ENCODE peak calls at places on chromosome 22, in nine cellular contexts. N is nephron progenitor cell, E is AG04450, Q is brain microvascular endothelial cell, L is stomach, Z is RWPE1, X is tibial nerve, G is upper lobe of right lung, I is GM10248. P is an unnamed sample.

GRCh38 chr22:22156716-22157499 is 87.7 kb upstream of the VPREB1 start:
- DNase-seq in N (peak), E (peak), Q (peak), L (peak), Z (peak), X (no peak), G (no peak), I (peak), P (peak)

GRCh38 chr22:19241593-19241906 is 50.0 kb downstream of the CLTCL1 start:
- DNase-seq in N (no peak), E (no peak), Q (no peak), L (no peak), Z (no peak), X (no peak), G (no peak), I (no peak), P (no peak)

GRCh38 chr22:45428391-45429385 is 15.2 kb downstream of the RIBC2 start:
- DNase-seq in N (no peak), E (no peak), Q (no peak), L (no peak), Z (no peak), X (no peak), G (peak), I (no peak), P (no peak)

GRCh38 chr22:50267591-50268390 is 2.4 kb downstream of the MAPK11 start:
- DNase-seq in N (no peak), E (no peak), Q (no peak), L (peak), Z (peak), X (peak), G (peak), I (peak), P (no peak)

GRCh38 chr22:41621911-41622179 is 750 bp downstream of the XRCC6 start:
- DNase-seq in N (no peak), E (no peak), Q (no peak), L (no peak), Z (no peak), X (no peak), G (no peak), I (no peak), P (no peak)

GRCh38 chr22:43923191-43923590 is 414 bp upstream of the PNPLA3 start:
- DNase-seq in N (no peak), E (no peak), Q (no peak), L (no peak), Z (no peak), X (no peak), G (no peak), I (peak), P (no peak)

GRCh38 chr22:42904049-42904448 is 47.0 kb upstream of the ARFGAP3 start:
- DNase-seq in N (no peak), E (no peak), Q (no peak), L (no peak), Z (no peak), X (no peak), G (no peak), I (no peak), P (no peak)

GRCh38 chr22:38732251-38732815 is 23.5 kb downstream of the SUN2 start:
- DNase-seq in N (no peak), E (no peak), Q (no peak), L (peak), Z (no peak), X (no peak), G (peak), I (no peak), P (no peak)

GRCh38 chr22:31828739-31829138 is 74.9 kb downstream of the DEPDC5 start:
- DNase-seq in N (no peak), E (no peak), Q (peak), L (no peak), Z (no peak), X (no peak), G (no peak), I (no peak), P (no peak)

GRCh38 chr22:35544810-35545209 is 4.2 kb downstream of the RASD2 start:
- DNase-seq in N (no peak), E (no peak), Q (no peak), L (no peak), Z (no peak), X (no peak), G (no peak), I (no peak), P (no peak)

GRCh38 chr22:46064236-46064965 is 85.9 kb upstream of the PPARA start:
- DNase-seq in N (no peak), E (no peak), Q (no peak), L (peak), Z (no peak), X (peak), G (peak), I (no peak), P (no peak)

GRCh38 chr22:39238966-39239510 is 5.7 kb downstream of the PDGFB start:
- DNase-seq in N (no peak), E (no peak), Q (no peak), L (no peak), Z (no peak), X (no peak), G (no peak), I (no peak), P (no peak)

GRCh38 chr22:40526960-40527359 is 109.6 kb downstream of the MRTFA start:
- DNase-seq in N (no peak), E (no peak), Q (no peak), L (no peak), Z (no peak), X (no peak), G (no peak), I (no peak), P (no peak)

GRCh38 chr22:20567371-20567847 is 60.0 kb downstream of the MED15 start:
- DNase-seq in N (no peak), E (no peak), Q (no peak), L (no peak), Z (peak), X (no peak), G (no peak), I (no peak), P (no peak)

DNA sequence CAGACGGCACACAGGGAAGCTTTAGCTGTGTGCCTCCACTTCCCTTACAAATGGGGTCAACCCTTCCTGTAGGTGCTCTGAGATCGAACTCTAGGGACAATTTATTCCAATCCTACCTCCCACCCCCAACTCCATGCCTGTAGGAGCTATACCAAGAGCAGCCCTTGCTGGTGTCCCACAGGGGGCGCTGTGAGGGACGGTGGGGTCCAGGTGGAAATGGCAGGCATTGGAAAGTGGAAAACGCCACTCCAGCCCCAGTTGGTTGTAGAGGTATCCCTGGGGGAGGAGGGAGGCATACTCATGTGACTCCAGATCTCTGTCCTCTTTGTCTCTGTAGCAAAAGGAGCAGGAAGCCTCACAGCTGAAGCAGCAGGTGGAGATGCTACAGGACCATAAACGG is 161.3 kb downstream of the MYO18B start:
- DNase-seq in N (peak), E (no peak), Q (no peak), L (no peak), Z (no peak), X (no peak), G (no peak), I (no peak), P (no peak)
- TF ChIP-seq CTCF in N (peak), E (no peak), Q (no peak), L (no peak), Z (no peak), X (no peak), G (no peak), I (peak), P (peak)

GRCh38 chr22:28939394-28939793 is 56.0 kb downstream of the ZNRF3 start:
- DNase-seq in N (no peak), E (no peak), Q (no peak), L (no peak), Z (no peak), X (no peak), G (no peak), I (no peak), P (no peak)
- TF ChIP-seq CTCF in N (no peak), E (no peak), Q (no peak), L (no peak), Z (no peak), X (no peak), G (no peak), I (no peak), P (no peak)

DNA sequence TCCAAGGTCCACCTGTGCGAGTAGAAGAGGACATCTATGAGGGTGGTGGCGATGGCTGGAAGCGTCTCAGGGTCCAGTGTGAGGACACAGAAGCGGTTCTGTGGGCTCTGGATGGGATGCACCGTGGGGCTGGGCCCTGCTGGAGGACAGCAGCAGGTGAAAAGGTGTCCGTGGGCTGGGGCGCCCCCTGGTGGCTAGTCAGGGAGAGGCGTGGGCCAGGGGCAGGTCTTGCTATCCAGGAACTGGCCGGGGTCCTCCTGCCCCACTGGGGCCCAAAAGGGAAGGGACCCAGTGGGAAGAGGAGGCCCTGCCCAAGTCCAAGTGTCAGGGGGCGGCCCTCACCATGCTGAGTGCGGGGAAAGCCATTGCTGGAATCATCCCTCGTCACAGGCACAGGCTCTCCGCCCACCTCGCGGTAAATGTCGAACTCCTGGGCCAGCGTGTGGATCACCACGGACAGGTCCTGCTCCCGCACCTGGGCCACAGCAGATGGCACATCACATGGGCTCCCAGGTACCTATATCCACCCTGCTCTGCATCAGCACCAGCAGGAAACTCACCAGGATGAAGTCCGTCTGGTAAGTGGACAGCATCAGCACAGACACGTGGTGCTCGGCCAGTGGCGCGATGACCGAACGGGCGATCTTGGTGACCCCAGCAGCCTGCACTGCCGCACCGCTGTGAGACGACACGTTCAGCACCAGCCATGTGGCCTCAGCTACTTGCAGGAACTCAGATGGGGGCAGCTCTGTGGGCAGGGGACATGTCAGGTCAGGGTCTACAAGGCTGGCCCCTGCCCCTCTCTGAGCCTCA is 2.3 kb downstream of the CASTOR1 start:
- DNase-seq in N (peak), E (no peak), Q (peak), L (peak), Z (no peak), X (peak), G (peak), I (peak), P (peak)
- TF ChIP-seq CTCF in N (peak), E (peak), Q (peak), L (no peak), Z (peak), X (peak), G (peak), I (peak), P (peak)

DNA sequence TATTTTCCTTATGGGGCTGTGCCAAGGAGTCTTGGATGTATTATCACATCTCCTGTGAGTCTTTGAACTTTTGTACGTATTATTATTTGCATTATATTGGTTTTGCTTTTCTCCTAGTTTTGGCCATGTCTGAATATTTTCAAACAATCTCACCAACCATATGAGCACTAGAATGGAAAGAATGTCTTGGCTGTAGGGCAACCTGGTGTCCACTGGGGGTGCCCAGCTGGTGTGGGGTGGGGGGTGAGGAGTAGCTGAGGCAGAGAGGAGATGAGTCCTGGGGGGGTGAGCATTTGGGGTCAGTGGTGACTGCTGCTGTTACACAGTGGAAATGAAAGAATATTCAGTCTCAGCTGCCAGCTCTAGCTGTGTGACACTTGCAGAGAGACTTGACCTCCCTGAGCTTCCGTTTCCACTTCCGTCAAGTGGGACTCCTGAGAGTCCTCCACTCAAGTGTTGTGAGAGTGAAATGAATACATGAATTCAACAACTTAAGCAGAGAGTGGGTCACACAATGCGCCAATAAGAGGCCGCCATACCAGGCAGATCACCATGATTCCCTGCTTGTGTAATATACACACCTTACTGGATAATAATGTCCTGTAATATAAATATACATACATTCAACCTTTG is 12.7 kb upstream of the PVALB start:
- DNase-seq in N (no peak), E (no peak), Q (no peak), L (no peak), Z (no peak), X (no peak), G (peak), I (no peak), P (no peak)
- TF ChIP-seq CTCF in N (no peak), E (no peak), Q (peak), L (no peak), Z (no peak), X (no peak), G (no peak), I (no peak), P (no peak)